ENCODE peak calls at places on chromosome 17, in five cellular contexts. K, E, P, R and O are unnamed samples.

GRCh38 chr17:47952181-47953021 is 5.3 kb downstream of the PRR15L start:
- DNase-seq in K (no peak), E (peak; percentile 69), P (no peak), R (peak; percentile 92), O (peak; percentile 80)

GRCh38 chr17:50182783-50183438 is 17.1 kb downstream of the SGCA start:
- DNase-seq in K (no peak), E (no peak), P (no peak), R (no peak), O (peak; percentile 46)

GRCh38 chr17:15971108-15971507 is 26.2 kb downstream of the ADORA2B start:
- DNase-seq in K (no peak), E (no peak), P (no peak), R (no peak), O (no peak)

GRCh38 chr17:41390411-41390938 is 6.9 kb downstream of the KRT31 start:
- DNase-seq in K (no peak), E (no peak), P (no peak), R (no peak), O (no peak)

GRCh38 chr17:49315974-49316570 is 46.0 kb downstream of the ZNF652 start:
- DNase-seq in K (no peak), E (no peak), P (no peak), R (no peak), O (no peak)

GRCh38 chr17:56710986-56711385 is 117.5 kb downstream of the NOG start:
- DNase-seq in K (no peak), E (no peak), P (no peak), R (no peak), O (no peak)

GRCh38 chr17:2101448-2102257 is 46.8 kb downstream of the HIC1 start:
- DNase-seq in K (peak; percentile 52), E (peak; percentile 86), P (no peak), R (peak; percentile 95), O (no peak)

GRCh38 chr17:29764748-29765147 is 142.0 kb upstream of the CORO6 start:
- DNase-seq in K (no peak), E (no peak), P (no peak), R (no peak), O (no peak)

GRCh38 chr17:731943-732787 is at the start of gene TLCD3A:
- DNase-seq in K (peak; percentile 79), E (peak; percentile 82), P (peak; percentile 61), R (peak; percentile 80), O (peak; percentile 79)

GRCh38 chr17:63039342-63039741 is 73.3 kb downstream of the TANC2 start:
- DNase-seq in K (no peak), E (no peak), P (peak; percentile 7), R (no peak), O (no peak)

GRCh38 chr17:34313164-34313563 is 6.1 kb upstream of the CCL8 start:
- DNase-seq in K (no peak), E (no peak), P (no peak), R (no peak), O (no peak)

GRCh38 chr17:50541916-50542688 is 4.9 kb upstream of the SPATA20 start:
- DNase-seq in K (peak; percentile 89), E (peak; percentile 87), P (peak; percentile 80), R (peak; percentile 93), O (peak; percentile 93)

GRCh38 chr17:52148288-52148968 is 10.1 kb downstream of the CA10 start:
- DNase-seq in K (no peak), E (no peak), P (no peak), R (no peak), O (no peak)

GRCh38 chr17:62343764-62344163 is 36.6 kb upstream of the EFCAB3 start:
- DNase-seq in K (no peak), E (no peak), P (no peak), R (no peak), O (no peak)

GRCh38 chr17:15263206-15263579 is 1.9 kb downstream of the PMP22 start:
- DNase-seq in K (peak; percentile 92), E (peak; percentile 61), P (peak; percentile 84), R (peak; percentile 80), O (peak; percentile 54)

GRCh38 chr17:82247175-82247823 is 18.5 kb downstream of the SLC16A3 start:
- DNase-seq in K (no peak), E (no peak), P (no peak), R (no peak), O (no peak)

GRCh38 chr17:79664925-79665738 is 54.3 kb upstream of the RBFOX3 start:
- DNase-seq in K (peak; percentile 75), E (peak; percentile 86), P (no peak), R (peak; percentile 64), O (peak; percentile 55)

GRCh38 chr17:39209317-39210092 is 9.4 kb downstream of the RPL19 start:
- DNase-seq in K (peak; percentile 90), E (peak; percentile 56), P (no peak), R (peak; percentile 79), O (no peak)

GRCh38 chr17:38533241-38533640 is 72.5 kb downstream of the SRCIN1 start:
- DNase-seq in K (no peak), E (no peak), P (no peak), R (no peak), O (no peak)

GRCh38 chr17:59494757-59495368 is 70.5 kb upstream of the DHX40 start:
- DNase-seq in K (no peak), E (no peak), P (no peak), R (no peak), O (no peak)

GRCh38 chr17:59501690-59502089 is 63.7 kb upstream of the DHX40 start:
- DNase-seq in K (no peak), E (no peak), P (no peak), R (no peak), O (no peak)

GRCh38 chr17:59502800-59503199 is 62.6 kb upstream of the DHX40 start:
- DNase-seq in K (no peak), E (no peak), P (no peak), R (no peak), O (no peak)

GRCh38 chr17:59496178-59496577 is 69.2 kb upstream of the DHX40 start:
- DNase-seq in K (no peak), E (peak; percentile 48), P (no peak), R (no peak), O (no peak)

DNA sequence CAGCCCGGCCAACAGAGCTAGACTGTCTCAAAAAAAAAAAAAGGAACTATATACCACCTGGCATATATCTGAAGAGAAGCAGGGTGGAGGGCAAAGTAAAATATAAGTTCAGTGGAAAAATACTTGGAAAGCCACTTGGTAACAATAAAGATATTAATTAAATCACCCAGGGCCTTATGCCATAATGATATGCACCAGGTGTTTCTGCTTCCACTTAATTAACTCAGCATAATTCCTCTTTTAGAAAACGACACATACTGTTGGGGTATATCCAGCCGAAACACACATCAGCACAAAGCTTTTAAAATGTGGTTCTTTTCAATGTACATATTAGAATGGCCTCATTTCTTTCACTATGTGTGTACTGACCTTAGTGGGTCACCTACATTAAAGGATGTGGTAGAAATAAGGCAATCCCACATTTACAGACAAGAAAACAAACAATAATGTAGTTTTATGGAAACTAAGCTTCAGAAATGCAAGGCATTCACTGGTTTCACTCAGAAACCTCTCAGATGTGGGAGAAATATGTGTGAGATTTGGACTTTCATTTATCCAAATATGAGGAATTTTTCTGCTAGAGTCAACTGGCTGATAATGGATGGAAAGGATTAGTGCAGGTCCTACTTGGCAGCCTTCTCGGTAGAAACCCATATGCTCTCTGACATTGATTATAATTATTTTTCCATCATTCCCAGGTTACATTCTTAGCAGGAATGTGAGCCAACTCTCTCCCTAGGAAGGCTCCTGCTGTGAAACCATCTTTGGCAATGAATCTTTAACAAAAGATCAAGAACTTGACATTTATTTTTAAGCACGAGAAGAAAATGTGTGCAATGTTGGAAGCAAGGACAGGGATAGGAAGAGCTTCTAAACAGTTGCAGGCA is 66.7 kb upstream of the DHX40 start:
- DNase-seq in K (no peak), E (no peak), P (no peak), R (no peak), O (no peak)
- H3K27ac ChIP-seq in K (no peak overlapping the region), E (no peak overlapping the region), P (no peak overlapping the region), R (no peak overlapping the region), O (no peak overlapping the region)

GRCh38 chr17:28661635-28662526 is at the start of the genes SDF2 and SUPT6H:
- DNase-seq in K (peak; percentile 91), E (peak; percentile 91), P (peak; percentile 92), R (peak; percentile 96), O (peak; percentile 89)
- H3K4me1 ChIP-seq in K (peaks cover 22% of the 10 kb centered on the region), E (peaks cover 33% of the 10 kb centered on the region), P (peaks cover 31% of the 10 kb centered on the region), R (peaks cover 10% of the 10 kb centered on the region), O (no peaks in the 10 kb centered on the region)

DNA sequence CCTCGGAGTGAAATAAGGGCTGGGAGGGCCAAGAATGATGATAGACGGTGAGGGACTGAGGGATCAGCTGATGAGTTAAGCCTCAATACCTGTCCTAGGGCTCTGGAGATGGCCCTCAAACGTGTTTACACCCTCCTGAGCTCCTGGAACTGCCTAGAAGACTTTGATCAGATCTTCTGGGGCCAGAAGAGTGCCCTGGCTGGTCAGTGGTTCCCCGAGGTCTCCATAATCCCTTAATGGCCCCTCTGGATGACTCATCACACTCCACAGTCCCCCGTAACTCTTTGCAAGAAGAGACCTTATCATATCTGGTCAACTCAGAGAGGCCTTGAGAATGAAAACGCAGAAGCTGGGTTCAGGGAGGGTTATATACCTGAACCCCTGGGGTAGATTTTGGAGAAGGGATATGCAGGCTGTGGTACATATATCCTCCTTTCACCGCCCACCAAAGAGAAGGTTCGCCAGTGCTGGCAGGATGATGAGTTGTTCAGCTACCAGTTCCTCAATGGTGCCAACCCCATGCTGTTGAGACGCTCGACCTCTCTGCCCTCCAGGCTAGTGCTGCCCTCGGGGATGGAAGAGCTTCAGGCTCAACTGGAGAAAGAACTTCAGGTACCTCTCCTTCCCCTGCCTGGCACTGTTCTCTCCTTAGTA is 3.1 kb downstream of the ALOX12 start:
- DNase-seq in K (no peak), E (no peak), P (no peak), R (no peak), O (no peak)
- TF ChIP-seq POLR2A in K (no peak), E (no peak), P (no peak), R (no peak), O (no peak)

DNA sequence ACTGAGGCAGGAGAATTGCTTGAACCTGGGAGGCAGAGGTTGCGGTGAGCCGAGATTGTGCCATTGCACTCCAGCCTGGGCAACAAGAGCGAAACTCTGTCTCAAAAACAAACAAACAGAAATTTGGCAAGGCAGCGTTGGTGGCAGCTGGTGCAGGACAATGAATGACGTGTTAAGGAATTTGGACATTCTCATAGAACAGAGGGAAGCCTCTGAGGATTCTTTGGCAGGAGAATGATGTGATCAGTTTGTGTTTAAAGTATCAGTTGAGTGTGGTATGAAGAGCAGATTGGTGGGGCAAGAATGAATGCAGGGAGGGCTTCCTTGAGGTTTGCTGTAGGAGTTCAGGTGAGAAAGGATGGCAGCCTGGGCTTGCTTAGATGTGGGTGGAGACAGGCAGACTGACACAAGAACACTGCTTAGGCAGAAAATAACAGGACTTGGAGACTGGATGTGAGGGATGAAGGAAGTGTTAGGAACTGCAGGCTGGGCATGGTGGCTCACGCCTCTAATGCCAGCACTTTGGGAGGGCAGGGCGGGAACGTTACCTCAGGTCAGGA is 4.8 kb downstream of the CYB5D2 start:
- DNase-seq in K (no peak), E (no peak), P (no peak), R (no peak), O (no peak)
- H3K27ac ChIP-seq in K (no peak overlapping the region), E (no peak overlapping the region), P (no peak overlapping the region), R (no peak overlapping the region), O (peak overlapping the region; percentile 84)

DNA sequence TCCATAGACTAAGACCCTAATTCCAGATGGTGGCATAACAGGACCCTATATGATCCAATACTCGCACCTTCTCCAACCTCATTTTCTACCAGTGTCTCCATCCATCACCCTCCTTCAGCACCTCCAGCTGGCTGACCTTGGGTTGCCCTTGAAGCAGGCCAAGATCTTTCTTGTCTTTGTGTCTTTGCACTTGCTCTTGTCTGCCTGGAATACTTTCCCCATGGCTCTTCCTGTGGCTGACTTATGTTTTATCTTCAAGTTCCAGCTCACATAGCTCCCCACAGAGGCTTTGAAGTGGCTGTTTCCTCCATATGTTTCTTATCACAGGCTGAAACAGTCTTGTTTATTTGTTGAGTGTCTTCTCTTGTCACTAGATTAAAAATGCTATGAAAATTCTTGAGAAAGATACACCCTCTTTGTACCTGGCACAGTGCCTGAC is 29.6 kb upstream of the MMD start:
- DNase-seq in K (no peak), E (no peak), P (peak; percentile 81), R (no peak), O (no peak)
- H3K4me1 ChIP-seq in K (no peaks in the 10 kb centered on the region), E (peaks cover 3% of the 10 kb centered on the region), P (peaks cover 83% of the 10 kb centered on the region), R (no peaks in the 10 kb centered on the region), O (peaks cover 20% of the 10 kb centered on the region)